ENCODE peak calls at places on chromosomes 12 and 14, in eight cellular contexts. One of them, this sample, is unnamed. For H3K4me1, the result is how much of the 10 kb centered on the place peaks cover.

GRCh38 chr12:68538722-68539614 is 71.7 kb upstream of the RAP1B start:
- DNase-seq in esophagus muscularis mucosa: peak
- DNase-seq in stomach: peak
- DNase-seq in HepG2: no peak
- DNase-seq in ovary: peak
- DNase-seq in SK-N-SH: no peak
- DNase-seq in A549: no peak
- DNase-seq in suprapubic skin: peak
- DNase-seq in this sample: peak

GRCh38 chr12:2624543-2625266 is 170.1 kb upstream of the FKBP4 start:
- DNase-seq in HepG2: no peak
- DNase-seq in esophagus muscularis mucosa: no peak
- DNase-seq in SK-N-SH: peak
- DNase-seq in suprapubic skin: no peak
- DNase-seq in stomach: no peak
- DNase-seq in ovary: no peak
- DNase-seq in A549: no peak
- DNase-seq in this sample: no peak

GRCh38 chr14:71721791-71722190 is 210.4 kb upstream of the RGS6 start:
- DNase-seq in esophagus muscularis mucosa: no peak
- DNase-seq in SK-N-SH: no peak
- DNase-seq in A549: no peak
- DNase-seq in stomach: no peak
- DNase-seq in ovary: no peak
- DNase-seq in suprapubic skin: no peak
- DNase-seq in HepG2: no peak
- DNase-seq in this sample: no peak

GRCh38 chr12:79547735-79548347 is 142.9 kb downstream of the PAWR start:
- DNase-seq in esophagus muscularis mucosa: no peak
- DNase-seq in ovary: no peak
- DNase-seq in suprapubic skin: no peak
- DNase-seq in A549: peak
- DNase-seq in HepG2: peak
- DNase-seq in SK-N-SH: peak
- DNase-seq in stomach: no peak
- DNase-seq in this sample: no peak

GRCh38 chr12:132295101-132295526 is 34.3 kb downstream of the GALNT9 start:
- DNase-seq in ovary: no peak
- DNase-seq in suprapubic skin: no peak
- DNase-seq in stomach: no peak
- DNase-seq in A549: no peak
- DNase-seq in SK-N-SH: no peak
- DNase-seq in esophagus muscularis mucosa: no peak
- DNase-seq in HepG2: no peak
- DNase-seq in this sample: no peak

GRCh38 chr14:52268191-52269061 is 928 bp downstream of the PTGDR start:
- DNase-seq in SK-N-SH: peak
- DNase-seq in A549: no peak
- DNase-seq in esophagus muscularis mucosa: no peak
- DNase-seq in suprapubic skin: no peak
- DNase-seq in HepG2: no peak
- DNase-seq in stomach: no peak
- DNase-seq in ovary: no peak
- DNase-seq in this sample: no peak

GRCh38 chr12:92729773-92730305 is 27.1 kb downstream of the PLEKHG7 start:
- DNase-seq in esophagus muscularis mucosa: no peak
- DNase-seq in A549: no peak
- DNase-seq in ovary: no peak
- DNase-seq in stomach: no peak
- DNase-seq in HepG2: no peak
- DNase-seq in suprapubic skin: no peak
- DNase-seq in SK-N-SH: no peak
- DNase-seq in this sample: no peak

GRCh38 chr14:100292301-100292775 is 13.9 kb downstream of the SLC25A29 start:
- DNase-seq in A549: no peak
- DNase-seq in suprapubic skin: no peak
- DNase-seq in ovary: peak
- DNase-seq in HepG2: no peak
- DNase-seq in esophagus muscularis mucosa: no peak
- DNase-seq in stomach: no peak
- DNase-seq in SK-N-SH: peak
- DNase-seq in this sample: no peak

GRCh38 chr12:27822076-27822712 is 42.2 kb upstream of the MANSC4 start:
- DNase-seq in HepG2: no peak
- DNase-seq in A549: no peak
- DNase-seq in ovary: no peak
- DNase-seq in SK-N-SH: no peak
- DNase-seq in esophagus muscularis mucosa: no peak
- DNase-seq in stomach: no peak
- DNase-seq in suprapubic skin: no peak
- DNase-seq in this sample: no peak

GRCh38 chr14:95445161-95445560 is 71.3 kb downstream of the SYNE3 start:
- DNase-seq in stomach: no peak
- DNase-seq in suprapubic skin: no peak
- DNase-seq in ovary: no peak
- DNase-seq in HepG2: no peak
- DNase-seq in SK-N-SH: peak
- DNase-seq in esophagus muscularis mucosa: no peak
- DNase-seq in A549: no peak
- DNase-seq in this sample: no peak
- TF ChIP-seq EP300 in stomach: no peak
- TF ChIP-seq EP300 in suprapubic skin: no peak
- TF ChIP-seq EP300 in ovary: no peak
- TF ChIP-seq EP300 in HepG2: no peak
- TF ChIP-seq EP300 in SK-N-SH: no peak
- TF ChIP-seq EP300 in esophagus muscularis mucosa: no peak
- TF ChIP-seq EP300 in A549: no peak
- TF ChIP-seq EP300 in this sample: no peak

GRCh38 chr14:103116645-103117044 is 6.6 kb upstream of the TNFAIP2 start:
- DNase-seq in esophagus muscularis mucosa: no peak
- DNase-seq in stomach: no peak
- DNase-seq in SK-N-SH: no peak
- DNase-seq in suprapubic skin: no peak
- DNase-seq in HepG2: no peak
- DNase-seq in ovary: no peak
- DNase-seq in A549: no peak
- DNase-seq in this sample: no peak
- TF ChIP-seq CTCF in esophagus muscularis mucosa: no peak
- TF ChIP-seq CTCF in stomach: no peak
- TF ChIP-seq CTCF in SK-N-SH: no peak
- TF ChIP-seq CTCF in suprapubic skin: no peak
- TF ChIP-seq CTCF in HepG2: no peak
- TF ChIP-seq CTCF in ovary: no peak
- TF ChIP-seq CTCF in A549: no peak
- TF ChIP-seq CTCF in this sample: no peak

DNA sequence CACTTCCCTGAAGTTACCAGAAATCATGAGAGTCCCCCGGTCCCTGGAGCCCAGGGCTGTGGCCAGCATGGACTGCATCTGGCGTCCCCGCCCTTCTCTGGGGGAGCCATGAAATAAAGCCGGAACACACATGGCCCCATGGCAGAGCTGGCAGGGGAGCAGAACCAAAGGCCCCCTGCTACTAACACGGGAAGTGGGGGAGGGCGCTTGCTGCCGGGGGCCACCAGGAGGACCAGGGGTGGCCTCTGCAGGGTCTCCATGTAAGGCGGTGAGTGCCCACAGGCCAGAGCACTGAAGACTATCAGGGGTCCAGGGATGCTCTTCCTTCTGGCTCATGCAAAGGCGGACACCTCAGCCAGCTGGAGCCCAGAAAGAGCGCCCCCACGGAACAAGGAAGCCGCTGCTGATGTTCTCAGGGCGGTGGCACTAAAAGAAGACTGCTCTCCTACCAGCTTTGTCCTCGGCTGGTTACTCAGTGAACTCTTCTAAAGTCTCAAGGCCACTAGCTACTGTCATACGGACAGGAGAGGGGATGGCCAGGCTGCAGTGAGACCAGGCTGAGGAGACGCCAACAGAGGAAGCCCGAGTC is 59.8 kb downstream of the CCDC88C start:
- DNase-seq in A549: no peak
- DNase-seq in stomach: no peak
- DNase-seq in esophagus muscularis mucosa: no peak
- DNase-seq in HepG2: no peak
- DNase-seq in suprapubic skin: no peak
- DNase-seq in SK-N-SH: no peak
- DNase-seq in ovary: no peak
- DNase-seq in this sample: no peak
- H3K4me1 ChIP-seq in A549: under half
- H3K4me1 ChIP-seq in stomach: under half
- H3K4me1 ChIP-seq in esophagus muscularis mucosa: under half
- H3K4me1 ChIP-seq in HepG2: under half
- H3K4me1 ChIP-seq in suprapubic skin: under half
- H3K4me1 ChIP-seq in SK-N-SH: under half
- H3K4me1 ChIP-seq in ovary: under half
- H3K4me1 ChIP-seq in this sample: under half

DNA sequence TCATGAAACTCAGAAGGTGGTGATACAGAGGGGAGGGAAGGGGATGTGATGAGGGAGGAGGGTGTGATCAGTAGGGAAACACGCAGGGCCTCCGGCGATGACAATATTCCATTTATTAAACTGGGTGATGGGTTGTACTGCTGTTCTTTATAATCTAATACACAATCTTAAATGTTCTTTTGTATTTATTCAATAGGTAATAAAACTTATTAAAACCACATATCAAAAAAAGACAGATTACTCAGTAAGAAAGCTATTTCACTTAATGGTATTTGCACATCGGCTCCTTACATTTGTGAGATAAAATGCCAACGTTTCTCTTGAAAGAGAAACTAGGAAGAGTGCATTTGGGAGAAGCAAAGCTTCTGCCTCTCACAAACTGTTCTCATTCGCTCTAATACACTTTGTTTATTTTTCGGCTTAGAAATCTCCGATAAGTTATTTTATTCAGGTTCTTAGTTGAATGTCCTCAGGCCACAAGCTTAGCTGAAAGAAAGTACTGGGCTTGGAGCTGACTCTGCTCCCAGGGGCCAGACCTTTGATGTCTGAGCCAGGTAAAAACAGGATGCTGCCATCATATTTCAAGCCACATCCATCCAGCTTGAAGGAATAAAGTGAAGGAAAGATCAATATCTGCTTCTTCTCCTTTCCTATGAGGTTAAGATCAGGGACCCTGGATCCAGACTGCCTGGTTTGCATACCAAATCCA is 17.5 kb downstream of the STON2 start:
- DNase-seq in stomach: no peak
- DNase-seq in ovary: no peak
- DNase-seq in A549: no peak
- DNase-seq in HepG2: no peak
- DNase-seq in esophagus muscularis mucosa: no peak
- DNase-seq in suprapubic skin: no peak
- DNase-seq in SK-N-SH: no peak
- DNase-seq in this sample: no peak
- TF ChIP-seq EP300 in stomach: no peak
- TF ChIP-seq EP300 in ovary: no peak
- TF ChIP-seq EP300 in A549: no peak
- TF ChIP-seq EP300 in HepG2: no peak
- TF ChIP-seq EP300 in esophagus muscularis mucosa: no peak
- TF ChIP-seq EP300 in suprapubic skin: no peak
- TF ChIP-seq EP300 in SK-N-SH: no peak
- TF ChIP-seq EP300 in this sample: no peak

This sample was measured in tibial nerve.